ENCODE peak calls at places on chromosomes 11 and 22, in eight cellular contexts. R is psoas muscle, L is fibroblast of pulmonary artery, M is bronchial epithelial cell, O is glutamatergic neuron, Y is osteoblast, A is progenitor cell of endocrine pancreas, D is activated B cell treated with CpG ODN at 0.5 μM for 24 hours. Q is an unnamed sample.

GRCh38 chr11:86719781-86720463 is 47.5 kb upstream of the ME3 start:
- DNase-seq in R (no peak), L (peak), M (peak), O (no peak), Y (peak), A (no peak), D (no peak), Q (peak)

GRCh38 chr22:32518351-32518750 is 43.7 kb downstream of the FBXO7 start:
- DNase-seq in R (no peak), L (no peak), M (no peak), O (no peak), Y (no peak), A (no peak), D (no peak), Q (no peak)

GRCh38 chr11:44623321-44623715 is 57.9 kb downstream of the CD82 start:
- DNase-seq in R (no peak), L (peak), M (no peak), O (no peak), Y (no peak), A (peak), D (no peak), Q (no peak)

GRCh38 chr11:17572359-17572690 is 25.3 kb downstream of the OTOG start:
- DNase-seq in R (no peak), L (no peak), M (no peak), O (no peak), Y (no peak), A (no peak), D (peak), Q (no peak)

GRCh38 chr11:2802389-2803185 is 83.0 kb downstream of the CDKN1C start:
- DNase-seq in R (peak), L (no peak), M (no peak), O (peak), Y (peak), A (peak), D (peak), Q (no peak)

GRCh38 chr11:130775306-130776043 is 140.8 kb downstream of the SNX19 start:
- DNase-seq in R (no peak), L (no peak), M (peak), O (no peak), Y (peak), A (no peak), D (no peak), Q (peak)

GRCh38 chr22:17924735-17925727 is 99.3 kb downstream of the MICAL3 start:
- DNase-seq in R (no peak), L (peak), M (no peak), O (no peak), Y (peak), A (no peak), D (no peak), Q (peak)

GRCh38 chr11:126415669-126416420 is 60.4 kb downstream of the ST3GAL4 start:
- DNase-seq in R (peak), L (peak), M (no peak), O (no peak), Y (peak), A (no peak), D (no peak), Q (no peak)

GRCh38 chr11:18987454-18988231 is 48.4 kb upstream of the MRGPRX1 start:
- DNase-seq in R (no peak), L (no peak), M (no peak), O (no peak), Y (peak), A (no peak), D (no peak), Q (peak)

GRCh38 chr11:129323896-129324522 is 51.6 kb upstream of the BARX2 start:
- DNase-seq in R (no peak), L (peak), M (peak), O (peak), Y (no peak), A (no peak), D (no peak), Q (no peak)

GRCh38 chr11:33606762-33607161 is 93.9 kb downstream of the C11orf91 start:
- DNase-seq in R (no peak), L (no peak), M (no peak), O (no peak), Y (no peak), A (no peak), D (no peak), Q (no peak)

GRCh38 chr11:19393941-19394340 is 153.2 kb upstream of the E2F8 start:
- DNase-seq in R (no peak), L (peak), M (peak), O (no peak), Y (no peak), A (no peak), D (no peak), Q (peak)

GRCh38 chr22:19052941-19053551 is 69.2 kb downstream of the DGCR2 start:
- DNase-seq in R (no peak), L (no peak), M (no peak), O (no peak), Y (peak), A (no peak), D (no peak), Q (no peak)

GRCh38 chr22:50657925-50658324 is 14.7 kb upstream of the SHANK3 start:
- DNase-seq in R (no peak), L (no peak), M (no peak), O (no peak), Y (no peak), A (no peak), D (no peak), Q (no peak)

GRCh38 chr11:128580612-128581011 is 6.7 kb downstream of the ETS1 start:
- DNase-seq in R (no peak), L (no peak), M (peak), O (no peak), Y (no peak), A (no peak), D (no peak), Q (no peak)

GRCh38 chr11:13052130-13052541 is 43.0 kb downstream of the RASSF10 start:
- DNase-seq in R (no peak), L (no peak), M (peak), O (no peak), Y (no peak), A (no peak), D (no peak), Q (no peak)

GRCh38 chr22:48781868-48782267 is 1045.8 kb downstream of the BRD1 start:
- DNase-seq in R (no peak), L (no peak), M (no peak), O (no peak), Y (no peak), A (no peak), D (no peak), Q (no peak)

GRCh38 chr11:14904745-14905103 is 12.7 kb upstream of the CYP2R1 start:
- DNase-seq in R (peak), L (peak), M (no peak), O (peak), Y (peak), A (no peak), D (peak), Q (peak)

GRCh38 chr22:22666307-22667091 is 22.1 kb downstream of the GGTLC2 start:
- DNase-seq in R (no peak), L (peak), M (no peak), O (peak), Y (no peak), A (peak), D (peak), Q (peak)

GRCh38 chr11:122741613-122742012 is 86.1 kb downstream of the UBASH3B start:
- DNase-seq in R (peak), L (peak), M (no peak), O (no peak), Y (peak), A (no peak), D (no peak), Q (no peak)

GRCh38 chr22:20107471-20107901 is 8.4 kb upstream of the RANBP1 start:
- DNase-seq in R (no peak), L (no peak), M (no peak), O (peak), Y (peak), A (no peak), D (no peak), Q (no peak)

GRCh38 chr11:74269161-74269809 is 42.2 kb downstream of the P4HA3 start:
- DNase-seq in R (no peak), L (peak), M (peak), O (no peak), Y (no peak), A (no peak), D (no peak), Q (peak)

GRCh38 chr11:2298795-2299747 is 2.6 kb downstream of the C11orf21 start:
- DNase-seq in R (no peak), L (no peak), M (peak), O (peak), Y (peak), A (no peak), D (peak), Q (peak)

GRCh38 chr11:18013790-18014507 is 1.1 kb upstream of the SERGEF start:
- DNase-seq in R (no peak), L (no peak), M (no peak), O (peak), Y (no peak), A (no peak), D (no peak), Q (no peak)

GRCh38 chr11:73177380-73178091 is 35.4 kb upstream of the FCHSD2 start:
- DNase-seq in R (peak), L (peak), M (no peak), O (no peak), Y (peak), A (no peak), D (no peak), Q (no peak)

GRCh38 chr22:41524809-41525449 is 19.3 kb downstream of the POLR3H start:
- DNase-seq in R (peak), L (no peak), M (no peak), O (no peak), Y (peak), A (no peak), D (no peak), Q (no peak)

GRCh38 chr22:43882122-43882767 is 9.6 kb downstream of the PNPLA5 start:
- DNase-seq in R (no peak), L (no peak), M (no peak), O (no peak), Y (peak), A (no peak), D (no peak), Q (no peak)

GRCh38 chr22:43884600-43885318 is 7.1 kb downstream of the PNPLA5 start:
- DNase-seq in R (peak), L (peak), M (peak), O (peak), Y (peak), A (peak), D (peak), Q (peak)

GRCh38 chr22:43881091-43882061 is 10.4 kb downstream of the PNPLA5 start:
- DNase-seq in R (no peak), L (no peak), M (no peak), O (no peak), Y (peak), A (no peak), D (no peak), Q (no peak)

GRCh38 chr22:43883719-43884415 is 7.9 kb downstream of the PNPLA5 start:
- DNase-seq in R (no peak), L (no peak), M (no peak), O (no peak), Y (peak), A (no peak), D (no peak), Q (no peak)

DNA sequence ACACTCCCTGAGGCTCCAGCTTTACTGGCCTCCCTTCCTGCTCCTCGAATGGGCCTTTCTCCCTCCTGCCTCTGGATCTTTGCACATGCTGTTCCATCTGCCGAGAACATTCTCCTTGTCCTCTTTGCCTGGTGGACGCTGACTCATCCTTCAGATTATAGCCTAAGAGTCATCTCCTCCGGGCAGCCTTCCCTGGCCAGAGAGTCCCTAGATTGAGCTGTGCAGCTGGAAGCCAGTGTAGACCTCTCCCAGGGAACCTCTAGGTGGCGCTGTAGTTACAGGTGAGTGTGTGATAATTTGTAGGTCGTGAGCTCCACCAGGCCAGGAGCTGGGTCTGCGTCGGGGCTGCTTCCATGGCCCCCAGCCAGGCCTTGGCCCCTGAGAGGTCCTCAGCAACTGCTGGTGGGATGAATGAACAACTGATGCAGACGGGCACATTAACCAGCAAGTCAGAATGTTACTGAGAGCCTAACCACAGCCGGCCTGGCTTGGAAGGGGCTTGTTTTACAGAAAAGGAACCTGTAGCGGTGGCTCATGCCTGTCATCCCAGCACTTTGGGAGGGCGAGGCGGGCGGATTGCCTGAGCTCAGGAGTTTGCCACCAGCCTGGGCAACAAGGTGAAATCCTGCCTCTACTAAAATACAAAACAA is 8.7 kb downstream of the PNPLA5 start:
- DNase-seq in R (no peak), L (peak), M (peak), O (peak), Y (peak), A (peak), D (no peak), Q (peak)
- TF ChIP-seq CTCF in R (peak), L (peak), M (peak), O (peak), Y (peak), A (peak), D (no peak), Q (peak)

DNA sequence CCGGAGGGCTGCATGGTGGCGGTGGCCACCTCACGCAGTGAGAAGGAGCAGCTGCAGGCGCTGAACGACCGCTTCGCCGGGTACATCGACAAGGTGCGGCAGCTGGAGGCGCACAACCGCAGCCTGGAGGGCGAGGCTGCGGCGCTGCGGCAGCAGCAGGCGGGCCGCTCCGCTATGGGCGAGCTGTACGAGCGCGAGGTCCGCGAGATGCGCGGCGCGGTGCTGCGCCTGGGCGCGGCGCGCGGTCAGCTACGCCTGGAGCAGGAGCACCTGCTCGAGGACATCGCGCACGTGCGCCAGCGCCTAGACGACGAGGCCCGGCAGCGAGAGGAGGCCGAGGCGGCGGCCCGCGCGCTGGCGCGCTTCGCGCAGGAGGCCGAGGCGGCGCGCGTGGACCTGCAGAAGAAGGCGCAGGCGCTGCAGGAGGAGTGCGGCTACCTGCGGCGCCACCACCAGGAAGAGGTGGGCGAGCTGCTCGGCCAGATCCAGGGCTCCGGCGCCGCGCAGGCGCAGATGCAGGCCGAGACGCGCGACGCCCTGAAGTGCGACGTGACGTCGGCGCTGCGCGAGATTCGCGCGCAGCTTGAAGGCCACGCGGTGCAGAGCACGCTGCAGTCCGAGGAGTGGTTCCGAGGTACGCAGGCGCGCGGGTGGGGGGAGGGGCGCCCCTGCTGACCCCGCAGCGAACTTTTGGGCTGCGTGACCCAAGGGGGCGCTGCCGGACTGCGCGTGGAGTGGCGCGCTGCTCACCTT is 670 bp downstream of the NEFH start:
- DNase-seq in R (peak), L (peak), M (peak), O (peak), Y (peak), A (no peak), D (no peak), Q (no peak)
- TF ChIP-seq CTCF in R (no peak), L (no peak), M (no peak), O (no peak), Y (no peak), A (peak), D (no peak), Q (no peak)

GRCh38 chr22:26431151-26431995 is 2.3 kb downstream of the ASPHD2 start:
- DNase-seq in R (no peak), L (peak), M (no peak), O (no peak), Y (no peak), A (no peak), D (no peak), Q (no peak)

GRCh38 chr22:26426924-26427323 is 2.1 kb upstream of the ASPHD2 start:
- DNase-seq in R (no peak), L (no peak), M (no peak), O (no peak), Y (no peak), A (no peak), D (no peak), Q (no peak)

GRCh38 chr22:26430600-26430999 is 1.5 kb downstream of the ASPHD2 start:
- DNase-seq in R (no peak), L (no peak), M (no peak), O (no peak), Y (no peak), A (no peak), D (no peak), Q (no peak)

GRCh38 chr22:26429458-26430238 is 588 bp downstream of the ASPHD2 start:
- DNase-seq in R (no peak), L (no peak), M (no peak), O (no peak), Y (no peak), A (no peak), D (no peak), Q (no peak)

GRCh38 chr22:26428515-26429457 is at the start of gene ASPHD2:
- DNase-seq in R (peak), L (peak), M (peak), O (peak), Y (peak), A (peak), D (peak), Q (peak)
- TF ChIP-seq CTCF in R (no peak), L (no peak), M (no peak), O (no peak), Y (no peak), A (no peak), D (no peak), Q (no peak)

GRCh38 chr11:35712533-35712932 is 50.0 kb downstream of the TRIM44 start:
- DNase-seq in R (no peak), L (no peak), M (no peak), O (no peak), Y (no peak), A (no peak), D (no peak), Q (no peak)

GRCh38 chr11:35717520-35717919 is 54.9 kb downstream of the TRIM44 start:
- DNase-seq in R (no peak), L (no peak), M (no peak), O (no peak), Y (no peak), A (no peak), D (no peak), Q (no peak)

GRCh38 chr11:35715649-35716048 is 53.1 kb downstream of the TRIM44 start:
- DNase-seq in R (no peak), L (no peak), M (no peak), O (no peak), Y (no peak), A (no peak), D (no peak), Q (no peak)

GRCh38 chr11:35714882-35715612 is 52.5 kb downstream of the TRIM44 start:
- DNase-seq in R (no peak), L (peak), M (peak), O (no peak), Y (peak), A (no peak), D (no peak), Q (no peak)

DNA sequence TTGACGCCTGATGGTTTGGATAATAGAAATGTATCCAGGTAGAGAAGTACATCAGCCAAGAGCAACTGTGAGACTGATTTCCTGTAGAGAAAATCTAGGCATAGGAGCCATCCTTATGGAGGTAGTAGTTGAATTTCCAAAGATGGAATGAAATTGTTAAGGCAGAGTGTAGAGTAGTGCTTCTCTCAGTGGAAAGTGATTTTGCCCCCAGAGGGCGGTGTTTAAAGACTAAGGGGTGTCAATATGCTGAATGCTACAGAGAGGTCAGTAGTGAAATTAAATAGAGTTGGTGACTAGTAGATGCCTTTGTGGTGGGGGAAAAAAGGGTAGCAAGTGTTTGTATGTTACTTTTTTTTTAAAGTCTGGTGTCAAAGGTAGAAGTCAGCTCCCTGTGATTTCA is 54.5 kb downstream of the TRIM44 start:
- DNase-seq in R (no peak), L (no peak), M (peak), O (peak), Y (no peak), A (no peak), D (no peak), Q (peak)
- TF ChIP-seq CTCF in R (no peak), L (peak), M (no peak), O (no peak), Y (no peak), A (peak), D (no peak), Q (no peak)

GRCh38 chr11:65611028-65611757 is 2.8 kb downstream of the MAP3K11 start:
- DNase-seq in R (no peak), L (peak), M (no peak), O (no peak), Y (no peak), A (no peak), D (no peak), Q (no peak)

GRCh38 chr11:65615229-65615949 is at the start of gene PCNX3:
- DNase-seq in R (peak), L (peak), M (peak), O (peak), Y (peak), A (peak), D (peak), Q (peak)

GRCh38 chr11:65611758-65612603 is 2.0 kb downstream of the MAP3K11 start:
- DNase-seq in R (no peak), L (peak), M (no peak), O (no peak), Y (no peak), A (no peak), D (no peak), Q (no peak)

GRCh38 chr11:65612691-65613090 is 1.3 kb downstream of the MAP3K11 start:
- DNase-seq in R (no peak), L (no peak), M (no peak), O (no peak), Y (no peak), A (no peak), D (no peak), Q (no peak)

GRCh38 chr11:65613091-65613928 is 711 bp downstream of the MAP3K11 start:
- DNase-seq in R (no peak), L (no peak), M (no peak), O (no peak), Y (peak), A (no peak), D (no peak), Q (no peak)
- TF ChIP-seq CTCF in R (no peak), L (no peak), M (no peak), O (no peak), Y (no peak), A (no peak), D (no peak), Q (no peak)

GRCh38 chr11:70415176-70415575 is 16.8 kb downstream of the CTTN start:
- DNase-seq in R (peak), L (peak), M (no peak), O (no peak), Y (peak), A (no peak), D (no peak), Q (no peak)
- TF ChIP-seq CTCF in R (no peak), L (peak), M (peak), O (no peak), Y (peak), A (peak), D (no peak), Q (no peak)